ENCODE peak calls at places on chromosome 10, in ten cellular contexts. J is NCI-H2171 treated with DMSO at 0.1 percent for 48 hours; B is stimulated activated CD4-positive, alpha-beta T cell treated with anti-CD3 and anti-CD28 coated beads, Interleukin-12 subunit alpha, Interleukin-12 subunit beta, amount 100 ng/mL, for 48 hours; A is progenitor cell of endocrine pancreas; P is stimulated activated CD8-positive, alpha-beta memory T cell treated with anti-CD3 and anti-CD28 coated beads, Interleukin-15, amount 100 ng/mL, for 4 hours; D is hepatocyte; H is GM03348; I is SW 1271; R is NAMALWA; U is sigmoid colon. Q is an unnamed sample.

GRCh38 chr10:14003517-14003916 is 327.2 kb downstream of the FRMD4A start:
- DNase-seq in J (no peak), B (no peak), A (no peak), P (no peak), D (no peak), H (no peak), I (no peak), R (no peak), U (no peak), Q (no peak)

GRCh38 chr10:80924063-80924952 is 386.6 kb downstream of the SH2D4B start:
- DNase-seq in J (peak; percentile 19), B (peak; percentile 20), A (peak; percentile 33), P (no peak), D (peak; percentile 63), H (peak; percentile 33), I (no peak), R (peak; percentile 46), U (no peak), Q (no peak)

GRCh38 chr10:86900955-86901354 is 56.5 kb downstream of the MMRN2 start:
- DNase-seq in J (no peak), B (no peak), A (no peak), P (no peak), D (peak; percentile 61), H (peak; percentile 35), I (no peak), R (no peak), U (peak; percentile 92), Q (peak; percentile 91)

GRCh38 chr10:49362596-49363260 is 33.2 kb downstream of the DRGX start:
- DNase-seq in J (no peak), B (no peak), A (no peak), P (no peak), D (peak; percentile 54), H (no peak), I (no peak), R (no peak), U (peak; percentile 42), Q (no peak)

GRCh38 chr10:13496931-13497330 is 31.9 kb downstream of the BEND7 start:
- DNase-seq in J (no peak), B (no peak), A (no peak), P (no peak), D (no peak), H (no peak), I (no peak), R (no peak), U (no peak), Q (no peak)

GRCh38 chr10:69780070-69780469 is 21.6 kb upstream of the COL13A1 start:
- DNase-seq in J (no peak), B (no peak), A (no peak), P (no peak), D (no peak), H (no peak), I (no peak), R (no peak), U (no peak), Q (no peak)

GRCh38 chr10:75772153-75772887 is 340.9 kb downstream of the LRMDA start:
- DNase-seq in J (no peak), B (no peak), A (no peak), P (no peak), D (no peak), H (no peak), I (no peak), R (peak; percentile 5), U (no peak), Q (no peak)

GRCh38 chr10:97640868-97641811 is 669 bp downstream of the PI4K2A start:
- DNase-seq in J (no peak), B (no peak), A (peak; percentile 23), P (no peak), D (peak; percentile 44), H (peak; percentile 69), I (no peak), R (peak; percentile 31), U (peak; percentile 71), Q (no peak)

GRCh38 chr10:88028654-88029053 is 165.2 kb downstream of the PTEN start:
- DNase-seq in J (no peak), B (no peak), A (no peak), P (no peak), D (peak; percentile 60), H (no peak), I (no peak), R (no peak), U (no peak), Q (no peak)

GRCh38 chr10:123878666-123879311 is 12.8 kb downstream of the CPXM2 start:
- DNase-seq in J (no peak), B (no peak), A (no peak), P (no peak), D (no peak), H (peak; percentile 40), I (no peak), R (no peak), U (no peak), Q (no peak)

GRCh38 chr10:119667562-119668328 is 16.6 kb downstream of the BAG3 start:
- DNase-seq in J (peak; percentile 33), B (no peak), A (no peak), P (no peak), D (peak; percentile 76), H (peak; percentile 94), I (peak; percentile 73), R (no peak), U (peak; percentile 90), Q (peak; percentile 88)

Q was measured in cardiac septum.